ENCODE peak calls at places on chromosomes 3 and 15, in eight cellular contexts. One of them, this sample, is unnamed.

GRCh38 chr3:160331127-160331937 is 67.7 kb downstream of the IFT80 start:
- DNase-seq in foreskin fibroblast: peak
- DNase-seq in AG04449: peak
- DNase-seq in kidney epithelial cell: peak
- DNase-seq in activated T-helper 1 cell treated with Interleukin-2 at 50 U/mL for 16 hours: no peak
- DNase-seq in iris pigment epithelial cell: peak
- DNase-seq in GM23248: peak
- DNase-seq in HT-29: peak
- DNase-seq in this sample: peak

GRCh38 chr15:38530113-38530512 is 34.5 kb downstream of the RASGRP1 start:
- DNase-seq in foreskin fibroblast: no peak
- DNase-seq in AG04449: no peak
- DNase-seq in kidney epithelial cell: no peak
- DNase-seq in activated T-helper 1 cell treated with Interleukin-2 at 50 U/mL for 16 hours: no peak
- DNase-seq in iris pigment epithelial cell: peak
- DNase-seq in GM23248: peak
- DNase-seq in HT-29: no peak
- DNase-seq in this sample: peak

GRCh38 chr3:116517308-116517707 is 72.0 kb upstream of the LSAMP start:
- DNase-seq in foreskin fibroblast: no peak
- DNase-seq in AG04449: no peak
- DNase-seq in kidney epithelial cell: no peak
- DNase-seq in activated T-helper 1 cell treated with Interleukin-2 at 50 U/mL for 16 hours: no peak
- DNase-seq in iris pigment epithelial cell: peak
- DNase-seq in GM23248: peak
- DNase-seq in HT-29: peak
- DNase-seq in this sample: peak

GRCh38 chr3:19334120-19334519 is 185.8 kb downstream of the KCNH8 start:
- DNase-seq in foreskin fibroblast: no peak
- DNase-seq in AG04449: no peak
- DNase-seq in kidney epithelial cell: no peak
- DNase-seq in activated T-helper 1 cell treated with Interleukin-2 at 50 U/mL for 16 hours: no peak
- DNase-seq in iris pigment epithelial cell: no peak
- DNase-seq in GM23248: no peak
- DNase-seq in HT-29: no peak
- DNase-seq in this sample: no peak

GRCh38 chr3:97871206-97871605 is 49.4 kb downstream of the CRYBG3 start:
- DNase-seq in foreskin fibroblast: peak
- DNase-seq in AG04449: no peak
- DNase-seq in kidney epithelial cell: no peak
- DNase-seq in activated T-helper 1 cell treated with Interleukin-2 at 50 U/mL for 16 hours: no peak
- DNase-seq in iris pigment epithelial cell: peak
- DNase-seq in GM23248: peak
- DNase-seq in HT-29: no peak
- DNase-seq in this sample: peak

GRCh38 chr3:49940667-49941249 is 808 bp downstream of the RBM6 start:
- DNase-seq in foreskin fibroblast: no peak
- DNase-seq in AG04449: no peak
- DNase-seq in kidney epithelial cell: no peak
- DNase-seq in activated T-helper 1 cell treated with Interleukin-2 at 50 U/mL for 16 hours: no peak
- DNase-seq in iris pigment epithelial cell: no peak
- DNase-seq in GM23248: peak
- DNase-seq in HT-29: no peak
- DNase-seq in this sample: no peak

GRCh38 chr15:42107483-42107882 is 13.1 kb upstream of the PLA2G4D start:
- DNase-seq in foreskin fibroblast: no peak
- DNase-seq in AG04449: no peak
- DNase-seq in kidney epithelial cell: no peak
- DNase-seq in activated T-helper 1 cell treated with Interleukin-2 at 50 U/mL for 16 hours: no peak
- DNase-seq in iris pigment epithelial cell: no peak
- DNase-seq in GM23248: peak
- DNase-seq in HT-29: peak
- DNase-seq in this sample: no peak

GRCh38 chr3:48301020-48301813 is 32.2 kb downstream of the SPINK8 start:
- DNase-seq in foreskin fibroblast: peak
- DNase-seq in AG04449: peak
- DNase-seq in kidney epithelial cell: peak
- DNase-seq in activated T-helper 1 cell treated with Interleukin-2 at 50 U/mL for 16 hours: peak
- DNase-seq in iris pigment epithelial cell: peak
- DNase-seq in GM23248: peak
- DNase-seq in HT-29: peak
- DNase-seq in this sample: peak

GRCh38 chr15:90205886-90206285 is 4.8 kb downstream of the SEMA4B start:
- DNase-seq in foreskin fibroblast: no peak
- DNase-seq in AG04449: no peak
- DNase-seq in kidney epithelial cell: no peak
- DNase-seq in activated T-helper 1 cell treated with Interleukin-2 at 50 U/mL for 16 hours: no peak
- DNase-seq in iris pigment epithelial cell: no peak
- DNase-seq in GM23248: no peak
- DNase-seq in HT-29: no peak
- DNase-seq in this sample: no peak

GRCh38 chr3:123085293-123085949 is 18.6 kb downstream of the PDIA5 start:
- DNase-seq in foreskin fibroblast: no peak
- DNase-seq in AG04449: no peak
- DNase-seq in kidney epithelial cell: no peak
- DNase-seq in activated T-helper 1 cell treated with Interleukin-2 at 50 U/mL for 16 hours: no peak
- DNase-seq in iris pigment epithelial cell: no peak
- DNase-seq in GM23248: no peak
- DNase-seq in HT-29: no peak
- DNase-seq in this sample: no peak

GRCh38 chr15:66875588-66876422 is 173.8 kb downstream of the SMAD6 start:
- DNase-seq in foreskin fibroblast: no peak
- DNase-seq in AG04449: no peak
- DNase-seq in kidney epithelial cell: no peak
- DNase-seq in activated T-helper 1 cell treated with Interleukin-2 at 50 U/mL for 16 hours: no peak
- DNase-seq in iris pigment epithelial cell: no peak
- DNase-seq in GM23248: peak
- DNase-seq in HT-29: no peak
- DNase-seq in this sample: no peak

GRCh38 chr3:47204875-47205274 is 41.0 kb upstream of the SETD2 start:
- DNase-seq in foreskin fibroblast: no peak
- DNase-seq in AG04449: no peak
- DNase-seq in kidney epithelial cell: no peak
- DNase-seq in activated T-helper 1 cell treated with Interleukin-2 at 50 U/mL for 16 hours: no peak
- DNase-seq in iris pigment epithelial cell: no peak
- DNase-seq in GM23248: no peak
- DNase-seq in HT-29: no peak
- DNase-seq in this sample: no peak

GRCh38 chr3:59540241-59540640 is 490.4 kb upstream of the CFAP20DC start:
- DNase-seq in foreskin fibroblast: no peak
- DNase-seq in AG04449: no peak
- DNase-seq in kidney epithelial cell: no peak
- DNase-seq in activated T-helper 1 cell treated with Interleukin-2 at 50 U/mL for 16 hours: no peak
- DNase-seq in iris pigment epithelial cell: peak
- DNase-seq in GM23248: peak
- DNase-seq in HT-29: no peak
- DNase-seq in this sample: no peak

GRCh38 chr15:79406191-79406590 is 25.9 kb upstream of the MINAR1 start:
- DNase-seq in foreskin fibroblast: no peak
- DNase-seq in AG04449: no peak
- DNase-seq in kidney epithelial cell: no peak
- DNase-seq in activated T-helper 1 cell treated with Interleukin-2 at 50 U/mL for 16 hours: no peak
- DNase-seq in iris pigment epithelial cell: no peak
- DNase-seq in GM23248: no peak
- DNase-seq in HT-29: no peak
- DNase-seq in this sample: no peak

GRCh38 chr15:30859091-30859874 is 44.4 kb upstream of the FAN1 start:
- DNase-seq in foreskin fibroblast: peak
- DNase-seq in AG04449: peak
- DNase-seq in kidney epithelial cell: no peak
- DNase-seq in activated T-helper 1 cell treated with Interleukin-2 at 50 U/mL for 16 hours: no peak
- DNase-seq in iris pigment epithelial cell: peak
- DNase-seq in GM23248: peak
- DNase-seq in HT-29: peak
- DNase-seq in this sample: peak

GRCh38 chr15:72365844-72366243 is 10.0 kb downstream of the HEXA start:
- DNase-seq in foreskin fibroblast: no peak
- DNase-seq in AG04449: no peak
- DNase-seq in kidney epithelial cell: no peak
- DNase-seq in activated T-helper 1 cell treated with Interleukin-2 at 50 U/mL for 16 hours: no peak
- DNase-seq in iris pigment epithelial cell: no peak
- DNase-seq in GM23248: no peak
- DNase-seq in HT-29: no peak
- DNase-seq in this sample: no peak

GRCh38 chr3:183178833-183179549 is 16.5 kb upstream of the LAMP3 start:
- DNase-seq in foreskin fibroblast: peak
- DNase-seq in AG04449: no peak
- DNase-seq in kidney epithelial cell: no peak
- DNase-seq in activated T-helper 1 cell treated with Interleukin-2 at 50 U/mL for 16 hours: peak
- DNase-seq in iris pigment epithelial cell: peak
- DNase-seq in GM23248: peak
- DNase-seq in HT-29: peak
- DNase-seq in this sample: peak

GRCh38 chr3:189826566-189826965 is 195.4 kb downstream of the TP63 start:
- DNase-seq in foreskin fibroblast: no peak
- DNase-seq in AG04449: no peak
- DNase-seq in kidney epithelial cell: no peak
- DNase-seq in activated T-helper 1 cell treated with Interleukin-2 at 50 U/mL for 16 hours: no peak
- DNase-seq in iris pigment epithelial cell: no peak
- DNase-seq in GM23248: no peak
- DNase-seq in HT-29: no peak
- DNase-seq in this sample: no peak

GRCh38 chr3:90036931-90037330 is 929.5 kb downstream of the EPHA3 start:
- DNase-seq in foreskin fibroblast: no peak
- DNase-seq in AG04449: no peak
- DNase-seq in kidney epithelial cell: no peak
- DNase-seq in activated T-helper 1 cell treated with Interleukin-2 at 50 U/mL for 16 hours: no peak
- DNase-seq in iris pigment epithelial cell: no peak
- DNase-seq in GM23248: no peak
- DNase-seq in HT-29: no peak
- DNase-seq in this sample: no peak

GRCh38 chr3:196471551-196471950 is 32.0 kb downstream of the RNF168 start:
- DNase-seq in foreskin fibroblast: peak
- DNase-seq in AG04449: peak
- DNase-seq in kidney epithelial cell: no peak
- DNase-seq in activated T-helper 1 cell treated with Interleukin-2 at 50 U/mL for 16 hours: no peak
- DNase-seq in iris pigment epithelial cell: peak
- DNase-seq in GM23248: peak
- DNase-seq in HT-29: no peak
- DNase-seq in this sample: peak

GRCh38 chr15:40054056-40054745 is 15.2 kb upstream of the SRP14 start:
- DNase-seq in foreskin fibroblast: no peak
- DNase-seq in AG04449: no peak
- DNase-seq in kidney epithelial cell: no peak
- DNase-seq in activated T-helper 1 cell treated with Interleukin-2 at 50 U/mL for 16 hours: no peak
- DNase-seq in iris pigment epithelial cell: no peak
- DNase-seq in GM23248: peak
- DNase-seq in HT-29: no peak
- DNase-seq in this sample: no peak